ENCODE peak calls at places on chromosomes 5 and 9, in ten cellular contexts. One of them, this sample, is unnamed.

GRCh38 chr9:34249274-34249673 is 70.4 kb downstream of the UBAP1 start:
- DNase-seq in tibial nerve: no peak
- DNase-seq in Daoy: no peak
- DNase-seq in T-cell: no peak
- DNase-seq in immature natural killer cell: no peak
- DNase-seq in skeletal muscle cell: no peak
- DNase-seq in heart left ventricle: no peak
- DNase-seq in A549: no peak
- DNase-seq in HuH-7: no peak
- DNase-seq in D341Med: no peak
- DNase-seq in this sample: no peak

GRCh38 chr5:149962040-149962439 is 1.5 kb downstream of the SLC26A2 start:
- DNase-seq in A549: peak
- DNase-seq in immature natural killer cell: no peak
- DNase-seq in T-cell: no peak
- DNase-seq in skeletal muscle cell: no peak
- DNase-seq in HuH-7: peak
- DNase-seq in D341Med: peak
- DNase-seq in tibial nerve: no peak
- DNase-seq in Daoy: peak
- DNase-seq in heart left ventricle: no peak
- DNase-seq in this sample: no peak

GRCh38 chr5:95272530-95272929 is 12.4 kb downstream of the MCTP1 start:
- DNase-seq in tibial nerve: no peak
- DNase-seq in T-cell: no peak
- DNase-seq in heart left ventricle: no peak
- DNase-seq in immature natural killer cell: no peak
- DNase-seq in A549: no peak
- DNase-seq in Daoy: no peak
- DNase-seq in D341Med: no peak
- DNase-seq in HuH-7: no peak
- DNase-seq in skeletal muscle cell: no peak
- DNase-seq in this sample: no peak

GRCh38 chr9:33942471-33943083 is 106.1 kb downstream of the UBAP2 start:
- DNase-seq in immature natural killer cell: no peak
- DNase-seq in Daoy: peak
- DNase-seq in T-cell: no peak
- DNase-seq in heart left ventricle: no peak
- DNase-seq in D341Med: no peak
- DNase-seq in A549: peak
- DNase-seq in tibial nerve: no peak
- DNase-seq in skeletal muscle cell: peak
- DNase-seq in HuH-7: no peak
- DNase-seq in this sample: no peak

GRCh38 chr5:14557203-14557725 is 24.3 kb upstream of the OTULINL start:
- DNase-seq in HuH-7: no peak
- DNase-seq in heart left ventricle: no peak
- DNase-seq in immature natural killer cell: no peak
- DNase-seq in tibial nerve: no peak
- DNase-seq in A549: no peak
- DNase-seq in Daoy: no peak
- DNase-seq in T-cell: no peak
- DNase-seq in D341Med: no peak
- DNase-seq in skeletal muscle cell: no peak
- DNase-seq in this sample: no peak

GRCh38 chr5:74017112-74017511 is 391.1 kb downstream of the ARHGEF28 start:
- DNase-seq in T-cell: no peak
- DNase-seq in D341Med: no peak
- DNase-seq in A549: no peak
- DNase-seq in immature natural killer cell: no peak
- DNase-seq in tibial nerve: no peak
- DNase-seq in Daoy: peak
- DNase-seq in heart left ventricle: no peak
- DNase-seq in skeletal muscle cell: no peak
- DNase-seq in HuH-7: no peak
- DNase-seq in this sample: no peak

GRCh38 chr9:125538092-125538473 is 168.9 kb downstream of the MAPKAP1 start:
- DNase-seq in immature natural killer cell: no peak
- DNase-seq in heart left ventricle: no peak
- DNase-seq in T-cell: no peak
- DNase-seq in Daoy: peak
- DNase-seq in A549: peak
- DNase-seq in HuH-7: peak
- DNase-seq in tibial nerve: no peak
- DNase-seq in skeletal muscle cell: peak
- DNase-seq in D341Med: no peak
- DNase-seq in this sample: no peak

GRCh38 chr5:123035950-123036390 is 555 bp downstream of the PPIC start:
- DNase-seq in Daoy: peak
- DNase-seq in A549: peak
- DNase-seq in tibial nerve: no peak
- DNase-seq in T-cell: no peak
- DNase-seq in skeletal muscle cell: no peak
- DNase-seq in immature natural killer cell: no peak
- DNase-seq in heart left ventricle: peak
- DNase-seq in D341Med: peak
- DNase-seq in HuH-7: peak
- DNase-seq in this sample: no peak

GRCh38 chr5:15570491-15570890 is 70.5 kb downstream of the FBXL7 start:
- DNase-seq in HuH-7: no peak
- DNase-seq in Daoy: no peak
- DNase-seq in D341Med: no peak
- DNase-seq in T-cell: no peak
- DNase-seq in heart left ventricle: no peak
- DNase-seq in skeletal muscle cell: no peak
- DNase-seq in A549: no peak
- DNase-seq in tibial nerve: no peak
- DNase-seq in immature natural killer cell: no peak
- DNase-seq in this sample: no peak

GRCh38 chr5:180172447-180173197 is 36.4 kb downstream of the RASGEF1C start:
- DNase-seq in D341Med: peak
- DNase-seq in Daoy: no peak
- DNase-seq in immature natural killer cell: no peak
- DNase-seq in tibial nerve: peak
- DNase-seq in A549: no peak
- DNase-seq in T-cell: no peak
- DNase-seq in HuH-7: peak
- DNase-seq in heart left ventricle: no peak
- DNase-seq in skeletal muscle cell: no peak
- DNase-seq in this sample: no peak

GRCh38 chr5:137896560-137896959 is 7.3 kb downstream of the PKD2L2 start:
- DNase-seq in D341Med: no peak
- DNase-seq in immature natural killer cell: no peak
- DNase-seq in skeletal muscle cell: no peak
- DNase-seq in heart left ventricle: no peak
- DNase-seq in A549: no peak
- DNase-seq in Daoy: no peak
- DNase-seq in T-cell: no peak
- DNase-seq in tibial nerve: no peak
- DNase-seq in HuH-7: no peak
- DNase-seq in this sample: no peak

GRCh38 chr5:123007292-123007691 is 29.2 kb downstream of the PPIC start:
- DNase-seq in heart left ventricle: no peak
- DNase-seq in skeletal muscle cell: no peak
- DNase-seq in D341Med: no peak
- DNase-seq in A549: no peak
- DNase-seq in T-cell: no peak
- DNase-seq in Daoy: no peak
- DNase-seq in immature natural killer cell: no peak
- DNase-seq in HuH-7: no peak
- DNase-seq in tibial nerve: no peak
- DNase-seq in this sample: no peak

GRCh38 chr5:1118738-1119137 is 6.9 kb upstream of the SLC12A7 start:
- DNase-seq in D341Med: no peak
- DNase-seq in heart left ventricle: no peak
- DNase-seq in immature natural killer cell: no peak
- DNase-seq in Daoy: peak
- DNase-seq in HuH-7: no peak
- DNase-seq in tibial nerve: no peak
- DNase-seq in A549: no peak
- DNase-seq in skeletal muscle cell: no peak
- DNase-seq in T-cell: no peak
- DNase-seq in this sample: no peak